ENCODE peak calls at places on chromosomes 12 and 14, in nine cellular contexts. One of them, this sample, is unnamed.

GRCh38 chr14:54366726-54367707 is 29.8 kb upstream of the CDKN3 start:
- DNase-seq in breast epithelium: peak; percentile 17
- DNase-seq in spleen: no peak
- DNase-seq in vagina: peak; percentile 69
- DNase-seq in sigmoid colon: no peak
- DNase-seq in GM23338: peak; percentile 83
- DNase-seq in SK-N-SH: peak; percentile 30
- DNase-seq in HCT116: peak; percentile 49
- DNase-seq in esophagus muscularis mucosa: no peak
- DNase-seq in this sample: peak; percentile 41

GRCh38 chr12:107600596-107601144 is 84.9 kb upstream of the PWP1 start:
- DNase-seq in esophagus muscularis mucosa: no peak
- DNase-seq in vagina: no peak
- DNase-seq in GM23338: no peak
- DNase-seq in breast epithelium: no peak
- DNase-seq in spleen: no peak
- DNase-seq in HCT116: no peak
- DNase-seq in sigmoid colon: no peak
- DNase-seq in SK-N-SH: no peak
- DNase-seq in this sample: no peak

GRCh38 chr12:131773582-131774221 is 54.5 kb upstream of the MMP17 start:
- DNase-seq in HCT116: no peak
- DNase-seq in SK-N-SH: no peak
- DNase-seq in GM23338: peak; percentile 69
- DNase-seq in breast epithelium: no peak
- DNase-seq in sigmoid colon: no peak
- DNase-seq in esophagus muscularis mucosa: no peak
- DNase-seq in spleen: peak; percentile 90
- DNase-seq in vagina: no peak
- DNase-seq in this sample: peak; percentile 26

GRCh38 chr14:95840094-95840493 is 36.5 kb upstream of the TUNAR start:
- DNase-seq in GM23338: no peak
- DNase-seq in breast epithelium: no peak
- DNase-seq in sigmoid colon: no peak
- DNase-seq in vagina: no peak
- DNase-seq in esophagus muscularis mucosa: peak; percentile 80
- DNase-seq in spleen: no peak
- DNase-seq in HCT116: no peak
- DNase-seq in SK-N-SH: no peak
- DNase-seq in this sample: no peak

GRCh38 chr14:85071447-85071846 is 458.5 kb upstream of the FLRT2 start:
- DNase-seq in SK-N-SH: no peak
- DNase-seq in esophagus muscularis mucosa: no peak
- DNase-seq in breast epithelium: no peak
- DNase-seq in sigmoid colon: no peak
- DNase-seq in spleen: no peak
- DNase-seq in vagina: no peak
- DNase-seq in HCT116: no peak
- DNase-seq in GM23338: no peak
- DNase-seq in this sample: no peak

GRCh38 chr14:104723651-104724406 is at the start of gene ADSS1:
- DNase-seq in esophagus muscularis mucosa: no peak
- DNase-seq in breast epithelium: no peak
- DNase-seq in spleen: peak; percentile 93
- DNase-seq in sigmoid colon: no peak
- DNase-seq in HCT116: no peak
- DNase-seq in GM23338: peak; percentile 78
- DNase-seq in vagina: no peak
- DNase-seq in SK-N-SH: peak; percentile 98
- DNase-seq in this sample: peak; percentile 74

GRCh38 chr12:107379852-107380567 is 286.7 kb upstream of the CRY1 start:
- DNase-seq in esophagus muscularis mucosa: no peak
- DNase-seq in breast epithelium: peak; percentile 27
- DNase-seq in HCT116: peak; percentile 39
- DNase-seq in spleen: no peak
- DNase-seq in vagina: no peak
- DNase-seq in sigmoid colon: no peak
- DNase-seq in SK-N-SH: no peak
- DNase-seq in GM23338: no peak
- DNase-seq in this sample: peak; percentile 27

GRCh38 chr14:72708708-72709475 is 185.0 kb downstream of the DPF3 start:
- DNase-seq in GM23338: peak; percentile 46
- DNase-seq in vagina: no peak
- DNase-seq in SK-N-SH: no peak
- DNase-seq in breast epithelium: no peak
- DNase-seq in esophagus muscularis mucosa: no peak
- DNase-seq in HCT116: peak; percentile 69
- DNase-seq in spleen: no peak
- DNase-seq in sigmoid colon: no peak
- DNase-seq in this sample: no peak

GRCh38 chr14:100802766-100803693 is 22.9 kb upstream of the MEG3 start:
- DNase-seq in GM23338: no peak
- DNase-seq in sigmoid colon: no peak
- DNase-seq in SK-N-SH: no peak
- DNase-seq in vagina: no peak
- DNase-seq in esophagus muscularis mucosa: no peak
- DNase-seq in breast epithelium: no peak
- DNase-seq in HCT116: no peak
- DNase-seq in spleen: no peak
- DNase-seq in this sample: no peak

GRCh38 chr12:53427905-53428594 is 4.4 kb downstream of the AMHR2 start:
- DNase-seq in GM23338: no peak
- DNase-seq in HCT116: peak; percentile 80
- DNase-seq in breast epithelium: no peak
- DNase-seq in SK-N-SH: no peak
- DNase-seq in esophagus muscularis mucosa: no peak
- DNase-seq in sigmoid colon: no peak
- DNase-seq in vagina: no peak
- DNase-seq in spleen: peak; percentile 1
- DNase-seq in this sample: no peak

GRCh38 chr12:100733817-100734593 is 60.6 kb upstream of the ANO4 start:
- DNase-seq in GM23338: peak; percentile 68
- DNase-seq in spleen: no peak
- DNase-seq in vagina: no peak
- DNase-seq in esophagus muscularis mucosa: no peak
- DNase-seq in breast epithelium: no peak
- DNase-seq in HCT116: peak; percentile 21
- DNase-seq in sigmoid colon: no peak
- DNase-seq in SK-N-SH: no peak
- DNase-seq in this sample: no peak

GRCh38 chr14:103313704-103314103 is 20.3 kb upstream of the EIF5 start:
- DNase-seq in vagina: no peak
- DNase-seq in esophagus muscularis mucosa: no peak
- DNase-seq in breast epithelium: no peak
- DNase-seq in SK-N-SH: no peak
- DNase-seq in GM23338: no peak
- DNase-seq in spleen: peak; percentile 7
- DNase-seq in sigmoid colon: no peak
- DNase-seq in HCT116: no peak
- DNase-seq in this sample: no peak

GRCh38 chr12:54147186-54147585 is 41.6 kb downstream of the SMUG1 start:
- DNase-seq in esophagus muscularis mucosa: no peak
- DNase-seq in GM23338: no peak
- DNase-seq in breast epithelium: no peak
- DNase-seq in sigmoid colon: no peak
- DNase-seq in vagina: no peak
- DNase-seq in spleen: no peak
- DNase-seq in HCT116: no peak
- DNase-seq in SK-N-SH: no peak
- DNase-seq in this sample: no peak

GRCh38 chr14:74616507-74616906 is 4.5 kb upstream of the LTBP2 start:
- DNase-seq in sigmoid colon: no peak
- DNase-seq in breast epithelium: no peak
- DNase-seq in spleen: peak; percentile 84
- DNase-seq in GM23338: no peak
- DNase-seq in SK-N-SH: no peak
- DNase-seq in esophagus muscularis mucosa: no peak
- DNase-seq in HCT116: peak; percentile 73
- DNase-seq in vagina: no peak
- DNase-seq in this sample: no peak

GRCh38 chr12:114666746-114667668 is 17.0 kb downstream of the TBX3 start:
- DNase-seq in sigmoid colon: no peak
- DNase-seq in SK-N-SH: no peak
- DNase-seq in spleen: no peak
- DNase-seq in esophagus muscularis mucosa: no peak
- DNase-seq in HCT116: no peak
- DNase-seq in vagina: no peak
- DNase-seq in breast epithelium: no peak
- DNase-seq in GM23338: peak; percentile 67
- DNase-seq in this sample: no peak

DNA sequence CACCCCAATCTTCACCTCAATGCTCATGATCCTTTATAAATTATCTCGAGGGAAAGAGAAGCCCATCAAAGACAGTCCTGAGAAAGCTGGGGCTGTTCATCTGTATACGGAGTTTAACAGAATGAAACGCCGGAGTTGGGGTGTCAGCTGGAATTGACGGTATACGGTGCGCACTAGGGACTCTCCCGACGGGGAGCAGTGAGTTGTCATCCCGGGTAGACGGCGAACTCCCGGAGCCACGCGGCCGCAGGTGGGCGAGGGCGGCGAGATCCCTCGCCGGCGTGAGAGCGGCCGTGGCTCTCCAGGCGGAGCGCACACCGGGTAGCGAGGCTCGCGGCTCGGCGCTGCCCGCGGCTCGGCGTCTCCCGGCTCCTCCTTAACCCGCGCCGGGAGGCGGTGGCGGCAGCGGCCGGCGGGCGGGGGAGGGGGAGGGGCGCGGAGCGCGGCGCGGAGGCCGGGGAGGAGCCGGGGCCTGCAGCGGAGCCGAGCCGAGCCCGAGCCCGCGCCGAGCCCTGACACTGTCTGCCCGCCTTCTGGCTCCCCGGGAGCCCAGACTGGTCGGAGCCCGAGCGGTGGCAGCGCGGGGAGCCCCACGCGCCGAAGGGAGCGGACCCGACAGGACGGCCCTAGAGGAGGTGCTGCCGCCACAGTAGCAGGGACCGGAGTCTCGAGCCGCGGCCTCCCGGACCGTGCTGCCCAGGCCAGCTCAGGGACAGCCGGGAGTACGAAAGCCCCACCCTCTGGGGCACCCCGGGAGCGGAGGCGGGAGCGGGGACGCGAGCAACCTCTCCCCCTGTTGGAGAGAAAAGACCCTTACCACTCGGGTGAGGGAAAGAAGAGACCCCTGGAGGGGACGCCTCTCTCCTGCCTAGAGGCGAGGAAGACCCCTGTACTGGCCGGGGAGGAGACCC is at the start of gene FOXJ2:
- DNase-seq in GM23338: peak; percentile 77
- DNase-seq in SK-N-SH: peak; percentile 91
- DNase-seq in HCT116: no peak
- DNase-seq in vagina: no peak
- DNase-seq in breast epithelium: peak; percentile 77
- DNase-seq in esophagus muscularis mucosa: no peak
- DNase-seq in sigmoid colon: peak; percentile 90
- DNase-seq in spleen: peak; percentile 97
- DNase-seq in this sample: peak; percentile 86
- TF ChIP-seq POLR2AphosphoS5 in GM23338: no peak
- TF ChIP-seq POLR2AphosphoS5 in SK-N-SH: peak; percentile 50
- TF ChIP-seq POLR2AphosphoS5 in HCT116: peak; percentile 40
- TF ChIP-seq POLR2AphosphoS5 in vagina: no peak
- TF ChIP-seq POLR2AphosphoS5 in breast epithelium: peak; percentile 65
- TF ChIP-seq POLR2AphosphoS5 in esophagus muscularis mucosa: peak; percentile 68
- TF ChIP-seq POLR2AphosphoS5 in sigmoid colon: peak; percentile 84
- TF ChIP-seq POLR2AphosphoS5 in spleen: peak; percentile 61
- TF ChIP-seq POLR2AphosphoS5 in this sample: no peak

GRCh38 chr12:96711364-96711763 is 195.7 kb upstream of the NEDD1 start:
- DNase-seq in esophagus muscularis mucosa: no peak
- DNase-seq in spleen: no peak
- DNase-seq in SK-N-SH: no peak
- DNase-seq in sigmoid colon: no peak
- DNase-seq in vagina: no peak
- DNase-seq in GM23338: no peak
- DNase-seq in breast epithelium: no peak
- DNase-seq in HCT116: no peak
- DNase-seq in this sample: no peak

GRCh38 chr12:96714199-96714598 is 192.9 kb upstream of the NEDD1 start:
- DNase-seq in vagina: no peak
- DNase-seq in HCT116: no peak
- DNase-seq in esophagus muscularis mucosa: no peak
- DNase-seq in breast epithelium: no peak
- DNase-seq in SK-N-SH: no peak
- DNase-seq in sigmoid colon: no peak
- DNase-seq in GM23338: no peak
- DNase-seq in spleen: no peak
- DNase-seq in this sample: no peak

DNA sequence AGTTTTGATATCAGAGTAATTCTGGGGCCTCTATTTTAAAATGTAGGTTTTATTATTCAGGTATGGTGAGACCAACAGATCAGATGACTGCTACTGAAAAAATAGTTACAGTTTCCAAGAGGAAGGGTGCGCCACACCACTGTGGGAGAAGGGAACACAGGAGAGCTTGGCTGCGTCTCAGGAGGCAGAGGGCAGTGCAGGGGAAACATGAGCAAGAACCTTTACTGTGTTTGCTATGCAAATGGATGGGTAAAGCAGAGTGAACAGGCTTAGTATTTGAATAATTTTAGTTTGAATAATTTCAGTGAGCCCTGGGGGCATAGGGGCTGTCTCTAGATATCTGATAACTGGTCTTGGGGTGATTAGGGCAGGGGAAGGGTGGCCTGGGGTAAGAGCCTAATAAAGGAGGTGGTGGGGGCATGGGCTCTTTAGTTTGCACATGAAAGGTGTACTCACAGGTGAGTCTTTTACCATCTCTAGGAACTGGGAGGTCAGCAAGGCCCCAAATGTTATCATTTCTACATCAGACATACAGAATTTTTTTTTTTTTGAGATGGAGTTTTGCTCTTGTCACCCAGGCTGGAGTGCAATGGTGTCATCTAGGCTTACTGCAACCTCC is 196.8 kb upstream of the NEDD1 start:
- DNase-seq in vagina: no peak
- DNase-seq in spleen: no peak
- DNase-seq in HCT116: no peak
- DNase-seq in breast epithelium: no peak
- DNase-seq in sigmoid colon: no peak
- DNase-seq in GM23338: peak; percentile 67
- DNase-seq in SK-N-SH: no peak
- DNase-seq in esophagus muscularis mucosa: no peak
- DNase-seq in this sample: no peak
- TF ChIP-seq POLR2AphosphoS5 in vagina: no peak
- TF ChIP-seq POLR2AphosphoS5 in spleen: no peak
- TF ChIP-seq POLR2AphosphoS5 in HCT116: no peak
- TF ChIP-seq POLR2AphosphoS5 in breast epithelium: no peak
- TF ChIP-seq POLR2AphosphoS5 in sigmoid colon: no peak
- TF ChIP-seq POLR2AphosphoS5 in GM23338: no peak
- TF ChIP-seq POLR2AphosphoS5 in SK-N-SH: no peak
- TF ChIP-seq POLR2AphosphoS5 in esophagus muscularis mucosa: no peak
- TF ChIP-seq POLR2AphosphoS5 in this sample: no peak

GRCh38 chr12:62744551-62744950 is 190.4 kb downstream of the PPM1H start:
- DNase-seq in spleen: peak; percentile 78
- DNase-seq in vagina: no peak
- DNase-seq in HCT116: no peak
- DNase-seq in sigmoid colon: no peak
- DNase-seq in breast epithelium: no peak
- DNase-seq in esophagus muscularis mucosa: no peak
- DNase-seq in GM23338: no peak
- DNase-seq in SK-N-SH: no peak
- DNase-seq in this sample: no peak
- TF ChIP-seq POLR2AphosphoS5 in spleen: peak; percentile 22
- TF ChIP-seq POLR2AphosphoS5 in vagina: no peak
- TF ChIP-seq POLR2AphosphoS5 in HCT116: no peak
- TF ChIP-seq POLR2AphosphoS5 in sigmoid colon: no peak
- TF ChIP-seq POLR2AphosphoS5 in breast epithelium: no peak
- TF ChIP-seq POLR2AphosphoS5 in esophagus muscularis mucosa: no peak
- TF ChIP-seq POLR2AphosphoS5 in GM23338: no peak
- TF ChIP-seq POLR2AphosphoS5 in SK-N-SH: no peak
- TF ChIP-seq POLR2AphosphoS5 in this sample: no peak

GRCh38 chr12:78034025-78034424 is 203.3 kb downstream of the NAV3 start:
- DNase-seq in breast epithelium: no peak
- DNase-seq in esophagus muscularis mucosa: no peak
- DNase-seq in SK-N-SH: no peak
- DNase-seq in HCT116: no peak
- DNase-seq in sigmoid colon: peak; percentile 50
- DNase-seq in spleen: no peak
- DNase-seq in vagina: no peak
- DNase-seq in GM23338: no peak
- DNase-seq in this sample: no peak
- TF ChIP-seq POLR2AphosphoS5 in breast epithelium: no peak
- TF ChIP-seq POLR2AphosphoS5 in esophagus muscularis mucosa: no peak
- TF ChIP-seq POLR2AphosphoS5 in SK-N-SH: no peak
- TF ChIP-seq POLR2AphosphoS5 in HCT116: no peak
- TF ChIP-seq POLR2AphosphoS5 in sigmoid colon: no peak
- TF ChIP-seq POLR2AphosphoS5 in spleen: peak; percentile 16
- TF ChIP-seq POLR2AphosphoS5 in vagina: no peak
- TF ChIP-seq POLR2AphosphoS5 in GM23338: no peak
- TF ChIP-seq POLR2AphosphoS5 in this sample: no peak